ENCODE peak calls at places on chromosomes 4 and X, in five cellular contexts. One of them, this sample, is unnamed.

GRCh38 chrX:41522071-41522470 is 74.9 kb downstream of the NYX start:
- DNase-seq in lower lobe of right lung: no peak
- DNase-seq in OCI-LY7: no peak
- DNase-seq in pancreas: no peak
- DNase-seq in astrocyte: no peak
- DNase-seq in this sample: no peak

GRCh38 chrX:13571136-13571535 is 1.7 kb downstream of the EGFL6 start:
- DNase-seq in astrocyte: no peak
- DNase-seq in lower lobe of right lung: no peak
- DNase-seq in OCI-LY7: no peak
- DNase-seq in pancreas: no peak
- DNase-seq in this sample: no peak

GRCh38 chr4:73603307-73603710 is 16.9 kb downstream of the RASSF6 start:
- DNase-seq in pancreas: peak; percentile 56
- DNase-seq in OCI-LY7: no peak
- DNase-seq in lower lobe of right lung: no peak
- DNase-seq in astrocyte: peak; percentile 65
- DNase-seq in this sample: no peak

GRCh38 chrX:148133099-148133725 is 152.1 kb downstream of the FMR1NB start:
- DNase-seq in pancreas: no peak
- DNase-seq in lower lobe of right lung: no peak
- DNase-seq in OCI-LY7: peak; percentile 64
- DNase-seq in astrocyte: no peak
- DNase-seq in this sample: no peak

GRCh38 chr4:8340721-8341680 is 71.4 kb downstream of the HTRA3 start:
- DNase-seq in pancreas: no peak
- DNase-seq in OCI-LY7: no peak
- DNase-seq in lower lobe of right lung: no peak
- DNase-seq in astrocyte: no peak
- DNase-seq in this sample: no peak

GRCh38 chr4:120633810-120634209 is 288.7 kb downstream of the PRDM5 start:
- DNase-seq in pancreas: no peak
- DNase-seq in OCI-LY7: no peak
- DNase-seq in lower lobe of right lung: no peak
- DNase-seq in astrocyte: no peak
- DNase-seq in this sample: no peak

GRCh38 chr4:138749303-138749702 is 266.3 kb upstream of the NOCT start:
- DNase-seq in OCI-LY7: no peak
- DNase-seq in lower lobe of right lung: no peak
- DNase-seq in pancreas: no peak
- DNase-seq in astrocyte: peak; percentile 50
- DNase-seq in this sample: no peak

GRCh38 chr4:79682161-79682560 is 274.1 kb upstream of the GK2 start:
- DNase-seq in astrocyte: peak; percentile 23
- DNase-seq in lower lobe of right lung: no peak
- DNase-seq in OCI-LY7: no peak
- DNase-seq in pancreas: no peak
- DNase-seq in this sample: no peak

GRCh38 chr4:86443495-86443894 is 83.6 kb upstream of the MAPK10 start:
- DNase-seq in lower lobe of right lung: no peak
- DNase-seq in astrocyte: no peak
- DNase-seq in pancreas: no peak
- DNase-seq in OCI-LY7: no peak
- DNase-seq in this sample: no peak

GRCh38 chr4:7892212-7893019 is 47.2 kb downstream of the AFAP1 start:
- DNase-seq in pancreas: no peak
- DNase-seq in OCI-LY7: no peak
- DNase-seq in lower lobe of right lung: no peak
- DNase-seq in astrocyte: peak; percentile 95
- DNase-seq in this sample: no peak

GRCh38 chrX:63613531-63614028 is 171.4 kb downstream of the ARHGEF9 start:
- DNase-seq in OCI-LY7: no peak
- DNase-seq in astrocyte: no peak
- DNase-seq in pancreas: no peak
- DNase-seq in lower lobe of right lung: no peak
- DNase-seq in this sample: no peak

GRCh38 chrX:71911731-71912050 is 1.0 kb downstream of the NHSL2 start:
- DNase-seq in pancreas: no peak
- DNase-seq in astrocyte: no peak
- DNase-seq in lower lobe of right lung: no peak
- DNase-seq in OCI-LY7: no peak
- DNase-seq in this sample: no peak

GRCh38 chr4:152100378-152101201 is 339.8 kb upstream of the GATB start:
- DNase-seq in lower lobe of right lung: no peak
- DNase-seq in OCI-LY7: peak; percentile 44
- DNase-seq in astrocyte: no peak
- DNase-seq in pancreas: no peak
- DNase-seq in this sample: no peak

GRCh38 chr4:44196796-44197195 is 251.8 kb downstream of the KCTD8 start:
- DNase-seq in astrocyte: no peak
- DNase-seq in lower lobe of right lung: no peak
- DNase-seq in pancreas: no peak
- DNase-seq in OCI-LY7: no peak
- DNase-seq in this sample: no peak

GRCh38 chr4:47413515-47413914 is 50.0 kb downstream of the COMMD8 start:
- DNase-seq in lower lobe of right lung: no peak
- DNase-seq in astrocyte: no peak
- DNase-seq in pancreas: no peak
- DNase-seq in OCI-LY7: peak; percentile 45
- DNase-seq in this sample: no peak

GRCh38 chrX:154724999-154725756 is 25.7 kb downstream of the GAB3 start:
- DNase-seq in OCI-LY7: no peak
- DNase-seq in astrocyte: no peak
- DNase-seq in pancreas: no peak
- DNase-seq in lower lobe of right lung: no peak
- DNase-seq in this sample: no peak

GRCh38 chr4:87093443-87094123 is 126.8 kb downstream of the KLHL8 start:
- DNase-seq in OCI-LY7: peak; percentile 80
- DNase-seq in astrocyte: peak; percentile 39
- DNase-seq in pancreas: no peak
- DNase-seq in lower lobe of right lung: no peak
- DNase-seq in this sample: no peak

GRCh38 chr4:80115368-80116181 is 42.5 kb upstream of the ANTXR2 start:
- DNase-seq in pancreas: no peak
- DNase-seq in astrocyte: peak; percentile 33
- DNase-seq in lower lobe of right lung: no peak
- DNase-seq in OCI-LY7: no peak
- DNase-seq in this sample: no peak

GRCh38 chr4:110087116-110087708 is 111.2 kb downstream of the ELOVL6 start:
- DNase-seq in astrocyte: peak; percentile 93
- DNase-seq in lower lobe of right lung: no peak
- DNase-seq in OCI-LY7: no peak
- DNase-seq in pancreas: no peak
- DNase-seq in this sample: no peak

GRCh38 chr4:101284546-101284945 is 62.8 kb downstream of the PPP3CA start:
- DNase-seq in pancreas: no peak
- DNase-seq in OCI-LY7: no peak
- DNase-seq in lower lobe of right lung: no peak
- DNase-seq in astrocyte: no peak
- DNase-seq in this sample: no peak

GRCh38 chr4:17667653-17668201 is 53.3 kb downstream of the MED28 start:
- DNase-seq in OCI-LY7: peak; percentile 84
- DNase-seq in pancreas: no peak
- DNase-seq in astrocyte: no peak
- DNase-seq in lower lobe of right lung: no peak
- DNase-seq in this sample: no peak

GRCh38 chr4:104524591-104524990 is 29.9 kb upstream of the CXXC4 start:
- DNase-seq in OCI-LY7: no peak
- DNase-seq in astrocyte: peak; percentile 65
- DNase-seq in pancreas: no peak
- DNase-seq in lower lobe of right lung: no peak
- DNase-seq in this sample: no peak

GRCh38 chr4:164956766-164957643 is 20.5 kb downstream of the TRIM61 start:
- DNase-seq in pancreas: peak; percentile 84
- DNase-seq in OCI-LY7: peak; percentile 93
- DNase-seq in lower lobe of right lung: peak; percentile 89
- DNase-seq in astrocyte: peak; percentile 50
- DNase-seq in this sample: peak; percentile 81

GRCh38 chr4:132101526-132101925 is 1047.6 kb upstream of the PCDH10 start:
- DNase-seq in OCI-LY7: no peak
- DNase-seq in astrocyte: peak; percentile 69
- DNase-seq in lower lobe of right lung: no peak
- DNase-seq in pancreas: no peak
- DNase-seq in this sample: no peak

GRCh38 chr4:96599752-96600151 is 759.9 kb downstream of the PDHA2 start:
- DNase-seq in OCI-LY7: no peak
- DNase-seq in lower lobe of right lung: no peak
- DNase-seq in pancreas: no peak
- DNase-seq in astrocyte: no peak
- DNase-seq in this sample: no peak

GRCh38 chrX:53312946-53313745 is 31.8 kb upstream of the IQSEC2 start:
- DNase-seq in pancreas: peak; percentile 86
- DNase-seq in OCI-LY7: peak; percentile 62
- DNase-seq in astrocyte: peak; percentile 43
- DNase-seq in lower lobe of right lung: no peak
- DNase-seq in this sample: peak; percentile 65

GRCh38 chr4:148089624-148090023 is 352.6 kb downstream of the NR3C2 start:
- DNase-seq in astrocyte: no peak
- DNase-seq in OCI-LY7: no peak
- DNase-seq in pancreas: no peak
- DNase-seq in lower lobe of right lung: no peak
- DNase-seq in this sample: no peak

GRCh38 chr4:158814636-158815035 is 45.8 kb downstream of the FNIP2 start:
- DNase-seq in astrocyte: peak; percentile 95
- DNase-seq in OCI-LY7: no peak
- DNase-seq in pancreas: no peak
- DNase-seq in lower lobe of right lung: no peak
- DNase-seq in this sample: no peak

GRCh38 chr4:23163649-23164436 is 471.1 kb downstream of the GBA3 start:
- DNase-seq in pancreas: no peak
- DNase-seq in astrocyte: peak; percentile 61
- DNase-seq in OCI-LY7: no peak
- DNase-seq in lower lobe of right lung: no peak
- DNase-seq in this sample: no peak

DNA sequence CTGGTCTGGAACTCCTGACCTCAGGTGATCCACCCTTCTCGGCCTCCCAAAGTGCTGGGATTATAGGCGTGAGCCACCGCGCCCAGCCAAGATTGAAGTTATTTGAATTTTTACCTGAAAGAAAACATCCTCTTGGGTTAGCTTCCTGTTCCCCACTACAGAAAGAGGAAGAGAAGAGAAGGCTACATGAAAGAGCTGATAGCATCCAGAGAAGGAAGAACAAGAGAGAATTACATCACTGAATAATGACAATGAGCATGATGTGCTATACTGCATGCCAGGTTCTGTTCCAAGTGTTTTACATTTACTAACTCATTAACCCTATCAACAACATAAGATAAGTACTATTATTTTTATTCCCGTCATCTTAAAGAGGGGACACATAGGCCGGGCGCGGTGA is 11.5 kb upstream of the TBC1D1 start:
- DNase-seq in lower lobe of right lung: no peak
- DNase-seq in pancreas: no peak
- DNase-seq in OCI-LY7: peak; percentile 27
- DNase-seq in astrocyte: no peak
- DNase-seq in this sample: no peak
- H3K27ac ChIP-seq in lower lobe of right lung: no peak overlapping the region
- H3K27ac ChIP-seq in pancreas: no peak overlapping the region
- H3K27ac ChIP-seq in OCI-LY7: no peak overlapping the region
- H3K27ac ChIP-seq in astrocyte: no peak overlapping the region
- H3K27ac ChIP-seq in this sample: no peak overlapping the region

GRCh38 chr4:3422808-3423297 is 18.9 kb upstream of the HGFAC start:
- DNase-seq in astrocyte: no peak
- DNase-seq in pancreas: no peak
- DNase-seq in OCI-LY7: no peak
- DNase-seq in lower lobe of right lung: peak; percentile 43
- DNase-seq in this sample: no peak
- H3K36me3 ChIP-seq in astrocyte: no peaks in the 10 kb centered on the region
- H3K36me3 ChIP-seq in pancreas: peaks cover 3% of the 10 kb centered on the region
- H3K36me3 ChIP-seq in OCI-LY7: no peaks in the 10 kb centered on the region
- H3K36me3 ChIP-seq in lower lobe of right lung: peaks cover 77% of the 10 kb centered on the region
- H3K36me3 ChIP-seq in this sample: no peaks in the 10 kb centered on the region

DNA sequence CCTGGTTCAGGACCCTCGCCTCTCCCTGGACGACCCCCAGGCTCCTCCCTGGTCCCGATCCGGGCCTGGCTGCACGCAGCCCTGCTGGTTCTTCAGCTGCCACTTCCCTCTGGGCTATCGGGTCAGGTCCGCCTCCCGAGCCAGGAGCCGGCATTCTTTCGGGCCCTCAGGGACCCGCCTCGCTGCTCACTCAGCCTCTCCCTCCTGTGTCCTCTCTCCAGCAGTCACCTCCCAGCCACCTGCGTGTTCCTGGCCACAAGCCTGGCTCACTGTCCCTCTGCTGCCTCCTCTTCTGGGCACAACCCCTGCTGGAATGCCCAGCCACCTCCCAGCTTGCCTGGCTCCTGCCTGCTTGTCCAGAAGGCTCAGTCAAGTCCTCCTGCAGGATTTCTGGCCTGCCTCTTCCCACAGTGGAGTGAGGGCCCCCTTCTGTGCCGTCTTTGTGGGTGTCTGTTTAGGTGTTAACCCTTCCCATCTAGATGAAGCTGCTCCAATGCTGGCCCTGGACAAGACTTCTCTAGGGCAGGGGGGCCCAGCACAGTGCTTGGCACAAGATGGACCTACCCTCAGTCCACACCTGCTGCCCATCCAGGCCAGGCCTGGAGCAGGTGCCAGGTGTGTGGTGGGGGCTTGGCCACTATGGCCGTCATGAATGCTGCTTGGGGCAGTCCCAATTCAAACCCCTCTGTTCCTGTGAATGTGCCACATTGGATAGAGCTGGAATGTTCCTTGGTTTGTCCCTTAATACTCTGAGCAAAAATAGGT is 2.2 kb downstream of the WFS1 start:
- DNase-seq in OCI-LY7: no peak
- DNase-seq in astrocyte: no peak
- DNase-seq in pancreas: peak; percentile 60
- DNase-seq in lower lobe of right lung: peak; percentile 87
- DNase-seq in this sample: no peak
- H3K4me1 ChIP-seq in OCI-LY7: peaks cover 84% of the 10 kb centered on the region
- H3K4me1 ChIP-seq in astrocyte: peaks cover 30% of the 10 kb centered on the region
- H3K4me1 ChIP-seq in pancreas: peaks cover 7% of the 10 kb centered on the region
- H3K4me1 ChIP-seq in lower lobe of right lung: peaks cover 79% of the 10 kb centered on the region
- H3K4me1 ChIP-seq in this sample: peaks cover 52% of the 10 kb centered on the region

DNA sequence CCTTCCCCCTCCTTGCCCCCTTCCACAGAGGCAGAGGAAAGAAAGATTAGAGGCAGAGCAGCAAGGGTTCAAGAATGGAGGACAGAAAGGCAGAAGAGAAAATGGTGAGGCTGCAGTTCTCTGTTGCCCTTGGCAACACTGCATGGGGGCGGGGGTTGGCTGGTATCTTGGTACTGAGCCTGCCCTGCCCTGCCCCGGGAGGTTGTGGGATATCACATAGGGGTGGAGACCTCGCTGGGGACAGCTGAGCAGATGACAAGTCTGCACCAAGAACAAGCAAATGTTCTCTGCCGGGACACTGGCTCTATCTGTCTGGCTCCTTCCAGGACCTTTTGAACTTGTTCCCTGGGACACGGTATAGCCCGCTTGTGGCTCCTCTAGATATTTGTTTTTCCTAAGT is 39.8 kb downstream of the NHS start:
- DNase-seq in OCI-LY7: no peak
- DNase-seq in pancreas: no peak
- DNase-seq in astrocyte: no peak
- DNase-seq in lower lobe of right lung: no peak
- DNase-seq in this sample: no peak
- H3K27ac ChIP-seq in OCI-LY7: no peak overlapping the region
- H3K27ac ChIP-seq in pancreas: no peak overlapping the region
- H3K27ac ChIP-seq in astrocyte: peak overlapping the region; percentile 75
- H3K27ac ChIP-seq in lower lobe of right lung: no peak overlapping the region
- H3K27ac ChIP-seq in this sample: no peak overlapping the region